ENCODE peak calls at places on chromosomes 2 and 18, in eight cellular contexts. One of them, this sample, is unnamed.

GRCh38 chr2:100036793-100037192 is 105.6 kb downstream of the AFF3 start:
- DNase-seq in GM12865: no peak
- DNase-seq in pancreas: no peak
- DNase-seq in fibroblast of lung: no peak
- DNase-seq in mammary epithelial cell: no peak
- DNase-seq in transverse colon: no peak
- DNase-seq in BE2C: no peak
- DNase-seq in AG04450: no peak
- DNase-seq in this sample: no peak

GRCh38 chr2:28951910-28952805 is 28.9 kb upstream of the TOGARAM2 start:
- DNase-seq in mammary epithelial cell: peak
- DNase-seq in fibroblast of lung: no peak
- DNase-seq in GM12865: no peak
- DNase-seq in BE2C: no peak
- DNase-seq in transverse colon: no peak
- DNase-seq in pancreas: no peak
- DNase-seq in AG04450: no peak
- DNase-seq in this sample: no peak

GRCh38 chr2:33395660-33396249 is 80.7 kb upstream of the RASGRP3 start:
- DNase-seq in pancreas: no peak
- DNase-seq in AG04450: no peak
- DNase-seq in BE2C: peak
- DNase-seq in mammary epithelial cell: peak
- DNase-seq in transverse colon: peak
- DNase-seq in fibroblast of lung: peak
- DNase-seq in GM12865: peak
- DNase-seq in this sample: no peak

GRCh38 chr2:150548527-150548926 is 61.1 kb upstream of the RND3 start:
- DNase-seq in fibroblast of lung: peak
- DNase-seq in transverse colon: no peak
- DNase-seq in BE2C: peak
- DNase-seq in GM12865: peak
- DNase-seq in AG04450: no peak
- DNase-seq in mammary epithelial cell: no peak
- DNase-seq in pancreas: no peak
- DNase-seq in this sample: no peak

GRCh38 chr2:88196490-88197087 is 26.4 kb downstream of the THNSL2 start:
- DNase-seq in BE2C: no peak
- DNase-seq in mammary epithelial cell: peak
- DNase-seq in transverse colon: no peak
- DNase-seq in GM12865: no peak
- DNase-seq in AG04450: no peak
- DNase-seq in fibroblast of lung: no peak
- DNase-seq in pancreas: no peak
- DNase-seq in this sample: no peak

GRCh38 chr2:27117995-27118524 is 868 bp downstream of the CGREF1 start:
- DNase-seq in AG04450: no peak
- DNase-seq in BE2C: no peak
- DNase-seq in fibroblast of lung: no peak
- DNase-seq in mammary epithelial cell: no peak
- DNase-seq in pancreas: no peak
- DNase-seq in GM12865: no peak
- DNase-seq in transverse colon: no peak
- DNase-seq in this sample: no peak

GRCh38 chr2:10794891-10795290 is 17.7 kb downstream of the PDIA6 start:
- DNase-seq in transverse colon: no peak
- DNase-seq in AG04450: no peak
- DNase-seq in GM12865: no peak
- DNase-seq in BE2C: no peak
- DNase-seq in pancreas: no peak
- DNase-seq in mammary epithelial cell: no peak
- DNase-seq in fibroblast of lung: no peak
- DNase-seq in this sample: no peak

GRCh38 chr2:143476421-143477084 is 347.3 kb downstream of the ARHGAP15 start:
- DNase-seq in fibroblast of lung: peak
- DNase-seq in GM12865: no peak
- DNase-seq in transverse colon: no peak
- DNase-seq in BE2C: no peak
- DNase-seq in mammary epithelial cell: no peak
- DNase-seq in AG04450: peak
- DNase-seq in pancreas: no peak
- DNase-seq in this sample: no peak

GRCh38 chr18:62281684-62282083 is 43.4 kb upstream of the TNFRSF11A start:
- DNase-seq in mammary epithelial cell: peak
- DNase-seq in fibroblast of lung: peak
- DNase-seq in BE2C: no peak
- DNase-seq in pancreas: no peak
- DNase-seq in GM12865: no peak
- DNase-seq in transverse colon: no peak
- DNase-seq in AG04450: peak
- DNase-seq in this sample: peak

GRCh38 chr2:237964194-237964577 is 2.6 kb upstream of the UBE2F start:
- DNase-seq in fibroblast of lung: no peak
- DNase-seq in AG04450: no peak
- DNase-seq in BE2C: no peak
- DNase-seq in pancreas: no peak
- DNase-seq in mammary epithelial cell: no peak
- DNase-seq in transverse colon: no peak
- DNase-seq in GM12865: no peak
- DNase-seq in this sample: no peak

GRCh38 chr18:3075491-3075890 is 62.5 kb upstream of the LPIN2 start:
- DNase-seq in fibroblast of lung: peak
- DNase-seq in AG04450: no peak
- DNase-seq in mammary epithelial cell: no peak
- DNase-seq in transverse colon: no peak
- DNase-seq in pancreas: no peak
- DNase-seq in BE2C: no peak
- DNase-seq in GM12865: no peak
- DNase-seq in this sample: no peak

GRCh38 chr2:43013821-43014345 is 212.5 kb downstream of the ZFP36L2 start:
- DNase-seq in transverse colon: peak
- DNase-seq in BE2C: no peak
- DNase-seq in GM12865: no peak
- DNase-seq in AG04450: no peak
- DNase-seq in mammary epithelial cell: no peak
- DNase-seq in pancreas: no peak
- DNase-seq in fibroblast of lung: no peak
- DNase-seq in this sample: no peak

GRCh38 chr2:199833525-199833924 is 17.5 kb downstream of the FTCDNL1 start:
- DNase-seq in pancreas: no peak
- DNase-seq in mammary epithelial cell: no peak
- DNase-seq in AG04450: no peak
- DNase-seq in transverse colon: no peak
- DNase-seq in BE2C: no peak
- DNase-seq in GM12865: no peak
- DNase-seq in fibroblast of lung: peak
- DNase-seq in this sample: no peak

GRCh38 chr2:26581266-26581990 is 59.7 kb downstream of the CIB4 start:
- DNase-seq in GM12865: no peak
- DNase-seq in transverse colon: no peak
- DNase-seq in fibroblast of lung: no peak
- DNase-seq in pancreas: no peak
- DNase-seq in mammary epithelial cell: no peak
- DNase-seq in BE2C: no peak
- DNase-seq in AG04450: no peak
- DNase-seq in this sample: no peak

GRCh38 chr18:7872569-7872968 is 305.5 kb downstream of the PTPRM start:
- DNase-seq in mammary epithelial cell: peak
- DNase-seq in AG04450: no peak
- DNase-seq in fibroblast of lung: peak
- DNase-seq in GM12865: no peak
- DNase-seq in pancreas: no peak
- DNase-seq in transverse colon: no peak
- DNase-seq in BE2C: no peak
- DNase-seq in this sample: peak

GRCh38 chr2:133817680-133818566 is 249.7 kb upstream of the NCKAP5 start:
- DNase-seq in BE2C: peak
- DNase-seq in fibroblast of lung: peak
- DNase-seq in transverse colon: no peak
- DNase-seq in mammary epithelial cell: peak
- DNase-seq in pancreas: no peak
- DNase-seq in AG04450: peak
- DNase-seq in GM12865: no peak
- DNase-seq in this sample: peak

GRCh38 chr2:168118733-168119518 is 128.5 kb downstream of the STK39 start:
- DNase-seq in pancreas: no peak
- DNase-seq in mammary epithelial cell: peak
- DNase-seq in AG04450: peak
- DNase-seq in transverse colon: no peak
- DNase-seq in GM12865: peak
- DNase-seq in fibroblast of lung: peak
- DNase-seq in BE2C: peak
- DNase-seq in this sample: peak

DNA sequence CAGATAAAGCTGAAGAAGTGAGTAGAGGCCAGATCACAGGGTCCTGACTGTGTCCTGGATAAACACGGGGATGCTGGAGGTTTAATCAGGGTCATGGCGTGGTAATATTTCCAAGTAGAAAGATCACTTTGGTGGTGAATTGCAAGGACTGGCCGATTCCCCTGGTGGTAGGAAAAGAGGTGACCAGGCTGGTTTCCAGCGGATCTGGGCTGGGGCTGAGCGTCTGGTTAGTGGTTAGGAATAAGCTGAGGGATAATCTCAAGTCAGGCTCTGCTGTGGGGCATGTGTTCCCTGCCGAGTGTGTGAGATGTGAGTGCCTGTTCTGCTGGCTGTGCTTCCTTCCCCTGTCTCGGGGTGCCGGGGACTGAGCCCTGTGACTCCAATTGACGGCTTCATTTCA is 484.0 kb downstream of the TSN start:
- DNase-seq in BE2C: no peak
- DNase-seq in transverse colon: no peak
- DNase-seq in pancreas: no peak
- DNase-seq in mammary epithelial cell: no peak
- DNase-seq in GM12865: no peak
- DNase-seq in fibroblast of lung: no peak
- DNase-seq in AG04450: no peak
- DNase-seq in this sample: no peak
- TF ChIP-seq CTCF in BE2C: no peak
- TF ChIP-seq CTCF in transverse colon: no peak
- TF ChIP-seq CTCF in pancreas: no peak
- TF ChIP-seq CTCF in mammary epithelial cell: no peak
- TF ChIP-seq CTCF in GM12865: no peak
- TF ChIP-seq CTCF in fibroblast of lung: no peak
- TF ChIP-seq CTCF in AG04450: no peak
- TF ChIP-seq CTCF in this sample: no peak

GRCh38 chr2:126656311-126657145 is 570 bp downstream of the GYPC start:
- DNase-seq in BE2C: no peak
- DNase-seq in pancreas: no peak
- DNase-seq in GM12865: peak
- DNase-seq in transverse colon: peak
- DNase-seq in fibroblast of lung: peak
- DNase-seq in mammary epithelial cell: no peak
- DNase-seq in AG04450: no peak
- DNase-seq in this sample: no peak
- H3K4me3 ChIP-seq in BE2C: no peak
- H3K4me3 ChIP-seq in pancreas: peak
- H3K4me3 ChIP-seq in GM12865: peak
- H3K4me3 ChIP-seq in transverse colon: peak
- H3K4me3 ChIP-seq in fibroblast of lung: peak
- H3K4me3 ChIP-seq in mammary epithelial cell: no peak
- H3K4me3 ChIP-seq in AG04450: peak
- H3K4me3 ChIP-seq in this sample: peak

DNA sequence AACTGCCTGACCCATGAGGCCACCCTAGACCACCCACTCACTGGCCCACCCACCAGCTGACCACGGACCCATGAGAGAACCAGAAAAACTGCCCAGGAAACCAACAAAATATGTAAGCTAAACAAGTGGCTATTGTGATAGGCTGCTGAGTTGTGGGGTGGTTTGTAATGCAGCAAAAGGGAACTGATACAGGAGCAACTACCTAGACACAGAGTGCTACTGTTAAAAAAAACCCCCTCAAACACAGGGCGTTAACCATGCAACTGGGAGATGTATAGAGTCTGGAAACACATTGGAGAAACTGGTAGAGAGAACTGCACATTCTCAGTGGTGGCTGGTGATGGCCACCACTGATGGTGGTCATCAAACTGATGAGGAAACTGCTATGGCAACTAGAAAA is 206.3 kb upstream of the GYPC start:
- DNase-seq in BE2C: no peak
- DNase-seq in GM12865: peak
- DNase-seq in mammary epithelial cell: no peak
- DNase-seq in pancreas: no peak
- DNase-seq in transverse colon: no peak
- DNase-seq in fibroblast of lung: no peak
- DNase-seq in AG04450: no peak
- DNase-seq in this sample: no peak
- TF ChIP-seq CTCF in BE2C: no peak
- TF ChIP-seq CTCF in GM12865: no peak
- TF ChIP-seq CTCF in mammary epithelial cell: no peak
- TF ChIP-seq CTCF in pancreas: no peak
- TF ChIP-seq CTCF in transverse colon: no peak
- TF ChIP-seq CTCF in fibroblast of lung: no peak
- TF ChIP-seq CTCF in AG04450: no peak
- TF ChIP-seq CTCF in this sample: no peak

GRCh38 chr2:144834954-144835633 is 315.2 kb upstream of the ZEB2 start:
- DNase-seq in GM12865: no peak
- DNase-seq in pancreas: no peak
- DNase-seq in BE2C: peak
- DNase-seq in fibroblast of lung: peak
- DNase-seq in transverse colon: no peak
- DNase-seq in mammary epithelial cell: peak
- DNase-seq in AG04450: peak
- DNase-seq in this sample: peak
- H3K4me3 ChIP-seq in GM12865: no peak
- H3K4me3 ChIP-seq in pancreas: no peak
- H3K4me3 ChIP-seq in BE2C: peak
- H3K4me3 ChIP-seq in fibroblast of lung: no peak
- H3K4me3 ChIP-seq in transverse colon: no peak
- H3K4me3 ChIP-seq in mammary epithelial cell: no peak
- H3K4me3 ChIP-seq in AG04450: peak
- H3K4me3 ChIP-seq in this sample: peak

GRCh38 chr2:129233751-129234406 is 745.6 kb upstream of the RAB6C start:
- DNase-seq in transverse colon: no peak
- DNase-seq in AG04450: no peak
- DNase-seq in GM12865: no peak
- DNase-seq in BE2C: no peak
- DNase-seq in fibroblast of lung: peak
- DNase-seq in mammary epithelial cell: peak
- DNase-seq in pancreas: no peak
- DNase-seq in this sample: no peak
- TF ChIP-seq CTCF in transverse colon: no peak
- TF ChIP-seq CTCF in AG04450: no peak
- TF ChIP-seq CTCF in GM12865: no peak
- TF ChIP-seq CTCF in BE2C: no peak
- TF ChIP-seq CTCF in fibroblast of lung: no peak
- TF ChIP-seq CTCF in mammary epithelial cell: no peak
- TF ChIP-seq CTCF in pancreas: no peak
- TF ChIP-seq CTCF in this sample: no peak

DNA sequence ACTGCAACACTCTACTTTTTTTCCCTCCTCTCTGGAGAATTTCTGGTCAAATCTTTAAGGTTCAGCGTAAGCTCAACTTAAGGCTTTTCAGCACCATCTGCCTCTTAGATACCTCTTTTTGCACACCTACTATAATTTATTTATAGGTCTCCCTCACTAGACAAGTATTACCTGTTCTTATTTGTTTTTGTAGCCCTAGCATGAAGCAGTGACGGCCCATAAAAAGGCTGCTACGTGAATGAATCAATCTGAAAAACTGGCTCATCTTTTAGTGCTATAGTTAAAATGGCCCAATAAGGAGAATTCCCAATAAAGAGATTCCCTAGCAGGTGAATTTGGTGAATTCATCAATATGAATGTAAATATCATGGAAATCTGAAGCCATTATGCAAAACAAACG is 6.5 kb downstream of the RNF149 start:
- DNase-seq in GM12865: no peak
- DNase-seq in AG04450: no peak
- DNase-seq in pancreas: no peak
- DNase-seq in fibroblast of lung: no peak
- DNase-seq in transverse colon: no peak
- DNase-seq in BE2C: no peak
- DNase-seq in mammary epithelial cell: no peak
- DNase-seq in this sample: no peak
- H3K4me3 ChIP-seq in GM12865: no peak
- H3K4me3 ChIP-seq in AG04450: no peak
- H3K4me3 ChIP-seq in pancreas: no peak
- H3K4me3 ChIP-seq in fibroblast of lung: no peak
- H3K4me3 ChIP-seq in transverse colon: no peak
- H3K4me3 ChIP-seq in BE2C: no peak
- H3K4me3 ChIP-seq in mammary epithelial cell: no peak
- H3K4me3 ChIP-seq in this sample: no peak

This sample was measured in HFF-Myc.